ENCODE peak calls at places on chromosomes 6 and 20, in four cellular contexts. M is heart left ventricle; G is cardiac muscle cell; F is CD8-positive, alpha-beta T cell. K is an unnamed sample.

GRCh38 chr20:1894951-1895673 is at the start of gene SIRPA:
- DNase-seq in M (peak; percentile 70), G (peak; percentile 84), F (no peak), K (peak; percentile 63)

GRCh38 chr6:10722820-10723651 is at the start of gene TMEM14C:
- DNase-seq in M (peak; percentile 100), G (peak; percentile 100), F (peak; percentile 79), K (peak; percentile 99)

GRCh38 chr20:43711098-43711654 is 15.6 kb downstream of the GTSF1L start:
- DNase-seq in M (no peak), G (no peak), F (no peak), K (no peak)

GRCh38 chr6:39167866-39168625 is 53.1 kb upstream of the SAYSD1 start:
- DNase-seq in M (no peak), G (no peak), F (no peak), K (no peak)

GRCh38 chr6:17278289-17279061 is 2.7 kb upstream of the RBM24 start:
- DNase-seq in M (no peak), G (peak; percentile 44), F (no peak), K (no peak)

GRCh38 chr20:50541606-50542041 is 31.4 kb downstream of the PTPN1 start:
- DNase-seq in M (no peak), G (no peak), F (no peak), K (no peak)

GRCh38 chr6:38512211-38512610 is 127.5 kb downstream of the BTBD9 start:
- DNase-seq in M (no peak), G (no peak), F (no peak), K (no peak)

GRCh38 chr6:710601-711571 is 17.9 kb upstream of the EXOC2 start:
- DNase-seq in M (peak; percentile 66), G (peak; percentile 72), F (peak; percentile 26), K (peak; percentile 34)

GRCh38 chr6:149897855-149898744 is at the start of gene RAET1E:
- DNase-seq in M (no peak), G (no peak), F (no peak), K (no peak)
- H3K4me3 ChIP-seq in M (peak within 1 kb of the TSS; percentile 31), G (no peak within 1 kb of the TSS), F (no peak within 1 kb of the TSS), K (no peak within 1 kb of the TSS)

GRCh38 chr20:59269396-59270025 is 30.9 kb upstream of the EDN3 start:
- DNase-seq in M (no peak), G (no peak), F (no peak), K (no peak)
- H3K27me3 ChIP-seq in M (peaks cover 23% of the 10 kb centered on the region), G (peaks cover 8% of the 10 kb centered on the region), F (no peaks in the 10 kb centered on the region), K (no peaks in the 10 kb centered on the region)

DNA sequence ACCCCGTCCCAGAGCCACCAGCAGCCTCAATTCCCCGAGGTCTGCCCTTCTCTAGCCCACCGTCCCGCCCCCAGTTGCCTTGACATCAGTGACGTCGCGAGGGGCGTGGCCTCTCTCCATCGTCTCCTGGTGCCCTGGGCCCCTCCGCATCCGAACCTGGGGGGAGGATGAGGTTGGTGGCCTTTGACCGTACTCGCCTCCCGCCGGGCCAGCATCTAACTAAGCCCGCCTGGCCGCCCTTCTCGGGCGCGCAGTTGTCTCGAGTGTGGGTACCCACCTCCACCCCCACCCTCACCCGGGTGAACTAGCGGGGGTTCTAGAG is 5.5 kb upstream of the ARMC12 start:
- DNase-seq in M (peak; percentile 98), G (peak; percentile 94), F (peak; percentile 95), K (peak; percentile 86)
- H3K4me1 ChIP-seq in M (peaks cover 33% of the 10 kb centered on the region), G (peaks cover 27% of the 10 kb centered on the region), F (peaks cover 87% of the 10 kb centered on the region), K (peaks cover 47% of the 10 kb centered on the region)

DNA sequence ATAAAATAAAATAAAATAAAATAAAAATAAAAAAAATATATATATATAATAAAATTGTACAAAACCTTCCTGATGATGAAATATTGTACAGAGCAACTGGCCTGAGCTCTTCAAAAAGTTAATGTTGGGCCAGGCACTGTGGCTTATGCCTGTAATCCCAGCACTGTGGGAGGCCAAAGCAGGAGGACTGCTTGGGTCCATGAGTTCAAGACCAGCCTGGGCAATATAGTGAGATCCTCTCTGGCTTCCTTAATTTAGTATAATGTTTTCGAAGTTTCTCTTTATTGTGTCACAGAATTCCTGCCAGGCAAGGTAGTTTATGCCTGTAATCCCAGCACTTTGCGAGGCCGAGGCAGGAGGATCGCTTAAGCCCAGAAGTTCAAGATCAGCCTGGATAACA is 113.9 kb upstream of the SALL4 start:
- DNase-seq in M (no peak), G (no peak), F (no peak), K (no peak)
- H3K4me3 ChIP-seq in M (no peak overlapping the region), G (no peak overlapping the region), F (no peak overlapping the region), K (no peak overlapping the region)

GRCh38 chr6:26231006-26231587 is 133.9 kb upstream of the BTN3A2 start:
- DNase-seq in M (no peak), G (no peak), F (no peak), K (no peak)
- H3K27me3 ChIP-seq in M (peaks cover 11% of the 10 kb centered on the region), G (no peaks in the 10 kb centered on the region), F (no peaks in the 10 kb centered on the region), K (no peaks in the 10 kb centered on the region)